ENCODE peak calls at places on chromosomes 16 and 17, in nine cellular contexts. A is midbrain; M is colonic mucosa; S is AG09319; R is NCI-H146; Z is Calu3; P is activated naive CD4-positive, alpha-beta T cell; F is T-helper 2 cell; E is A172. D is an unnamed sample.

GRCh38 chr17:44960654-44961053 is 7.4 kb downstream of the C1QL1 start:
- DNase-seq in R (no peak), A (no peak), F (no peak), P (no peak), S (no peak), M (no peak), Z (peak), E (no peak), D (no peak)

GRCh38 chr17:64148699-64149098 is 18.8 kb upstream of the ERN1 start:
- DNase-seq in F (no peak), E (no peak), S (no peak), A (peak), R (no peak), M (no peak), P (no peak), Z (no peak), D (no peak)

GRCh38 chr17:68433911-68434503 is 23.3 kb downstream of the WIPI1 start:
- DNase-seq in P (no peak), S (no peak), A (no peak), M (no peak), F (no peak), Z (no peak), E (no peak), R (no peak), D (no peak)

GRCh38 chr16:4360538-4361021 is 9.5 kb upstream of the PAM16 start:
- DNase-seq in P (no peak), S (no peak), A (no peak), F (no peak), E (no peak), R (no peak), Z (no peak), M (no peak), D (no peak)

GRCh38 chr17:16484445-16485169 is 7.4 kb downstream of the LRRC75A start:
- DNase-seq in Z (no peak), M (no peak), R (no peak), P (no peak), F (no peak), E (no peak), A (no peak), S (no peak), D (no peak)

GRCh38 chr17:338442-339192 is 14.0 kb downstream of the RPH3AL start:
- DNase-seq in F (no peak), P (no peak), M (no peak), Z (no peak), E (no peak), A (no peak), R (no peak), S (no peak), D (no peak)

GRCh38 chr17:43372273-43372911 is 26.4 kb upstream of the ARL4D start:
- DNase-seq in M (no peak), R (no peak), Z (no peak), F (no peak), E (no peak), A (no peak), P (no peak), S (no peak), D (no peak)

GRCh38 chr17:44968225-44969143 is at the start of gene C1QL1:
- DNase-seq in M (peak), S (peak), Z (peak), P (peak), E (peak), A (peak), F (peak), R (peak), D (peak)

GRCh38 chr16:9801651-9802050 is 380.6 kb downstream of the GRIN2A start:
- DNase-seq in E (no peak), A (no peak), F (no peak), M (no peak), S (no peak), P (no peak), R (no peak), Z (no peak), D (no peak)

GRCh38 chr17:540632-541031 is 174.0 kb downstream of the VPS53 start:
- DNase-seq in A (no peak), R (no peak), S (no peak), M (no peak), P (no peak), F (no peak), Z (no peak), E (no peak), D (no peak)

GRCh38 chr16:56348168-56349085 is 76.9 kb downstream of the AMFR start:
- DNase-seq in P (no peak), Z (no peak), S (no peak), F (no peak), M (no peak), E (no peak), R (no peak), A (no peak), D (no peak)

GRCh38 chr17:82236142-82236971 is 7.5 kb downstream of the SLC16A3 start:
- DNase-seq in S (no peak), P (no peak), Z (peak), A (peak), M (peak), F (peak), R (peak), E (peak), D (no peak)

GRCh38 chr17:82105882-82106696 is 8.1 kb upstream of the FASN start:
- DNase-seq in Z (peak), F (peak), R (peak), A (no peak), E (peak), P (no peak), S (no peak), M (peak), D (peak)

D was measured in H1.